ENCODE peak calls at places on chromosomes 11 and 22, in eight cellular contexts. T is Peyer's patch, V is brain microvascular endothelial cell, U is PC-9, Y is mammary epithelial cell, J is MM.1S, E is left ventricle myocardium inferior, P is ovary. F is an unnamed sample.

GRCh38 chr11:103826856-103827255 is 209.6 kb upstream of the DDI1 start:
- DNase-seq in P (no peak), V (no peak), J (no peak), T (no peak), U (no peak), Y (no peak), E (no peak), F (no peak)

GRCh38 chr22:41367680-41368542 is 13.8 kb upstream of the TEF start:
- DNase-seq in E (peak; percentile 37), U (peak; percentile 32), J (no peak), Y (peak; percentile 20), T (no peak), V (no peak), P (peak; percentile 72), F (peak; percentile 65)

GRCh38 chr11:67438121-67438902 is 830 bp upstream of the PTPRCAP start:
- DNase-seq in U (no peak), P (no peak), E (no peak), Y (no peak), T (no peak), V (no peak), J (no peak), F (no peak)

GRCh38 chr11:7353100-7353499 is 101.4 kb downstream of the SYT9 start:
- DNase-seq in Y (peak; percentile 24), J (peak; percentile 48), T (no peak), V (peak; percentile 10), E (no peak), P (no peak), U (no peak), F (no peak)

GRCh38 chr22:46149493-46149997 is 781 bp upstream of the PPARA start:
- DNase-seq in P (peak; percentile 56), T (peak; percentile 90), V (no peak), E (peak; percentile 70), Y (no peak), U (no peak), J (peak; percentile 35), F (peak; percentile 53)

GRCh38 chr11:3007404-3008010 is 15.4 kb upstream of the NAP1L4 start:
- DNase-seq in Y (no peak), E (no peak), J (no peak), T (peak; percentile 29), V (no peak), P (no peak), U (no peak), F (no peak)

GRCh38 chr11:86761978-86762377 is 38.4 kb upstream of the PRSS23 start:
- DNase-seq in T (no peak), V (peak; percentile 39), J (no peak), E (no peak), P (no peak), U (no peak), Y (no peak), F (no peak)

GRCh38 chr22:20143883-20144665 is 6.8 kb downstream of the CCDC188 start:
- DNase-seq in E (no peak), Y (no peak), P (no peak), J (no peak), U (no peak), T (no peak), V (no peak), F (no peak)

GRCh38 chr11:16097543-16097942 is 258.8 kb downstream of the SOX6 start:
- DNase-seq in V (no peak), P (no peak), J (no peak), T (no peak), U (no peak), Y (peak; percentile 90), E (no peak), F (no peak)

GRCh38 chr22:46738642-46738960 is 549 bp upstream of the CERK start:
- DNase-seq in T (no peak), J (peak; percentile 60), V (no peak), E (no peak), Y (no peak), P (no peak), U (no peak), F (no peak)

GRCh38 chr22:25482091-25482760 is 82.2 kb upstream of the GRK3 start:
- DNase-seq in T (no peak), U (no peak), V (no peak), E (no peak), P (no peak), J (no peak), Y (no peak), F (no peak)

GRCh38 chr11:12924650-12925049 is 84.5 kb upstream of the RASSF10 start:
- DNase-seq in Y (no peak), J (no peak), T (no peak), E (no peak), P (no peak), U (no peak), V (no peak), F (no peak)

GRCh38 chr11:126194121-126194543 is 17.3 kb downstream of the RPUSD4 start:
- DNase-seq in E (no peak), V (peak; percentile 51), J (peak; percentile 53), T (no peak), P (peak; percentile 38), U (no peak), Y (peak; percentile 16), F (peak; percentile 64)

GRCh38 chr22:33024626-33025025 is 33.6 kb downstream of the SYN3 start:
- DNase-seq in J (no peak), P (no peak), E (no peak), T (no peak), U (no peak), Y (no peak), V (no peak), F (no peak)

GRCh38 chr22:49462795-49463194 is 364.9 kb downstream of the BRD1 start:
- DNase-seq in E (no peak), J (no peak), Y (no peak), U (no peak), T (no peak), P (no peak), V (no peak), F (no peak)

GRCh38 chr22:36763576-36763975 is 12.3 kb downstream of the IFT27 start:
- DNase-seq in P (no peak), U (peak; percentile 78), Y (peak; percentile 60), J (no peak), E (no peak), V (no peak), T (peak; percentile 74), F (no peak)

GRCh38 chr11:33735426-33736147 is 636 bp downstream of the CD59 start:
- DNase-seq in P (peak; percentile 26), V (no peak), Y (peak; percentile 54), E (peak; percentile 39), U (no peak), J (peak; percentile 85), T (peak; percentile 56), F (no peak)

GRCh38 chr11:107669893-107670601 is 41.8 kb downstream of the SLN start:
- DNase-seq in J (no peak), P (no peak), U (no peak), Y (no peak), T (no peak), E (no peak), V (no peak), F (no peak)

GRCh38 chr11:2268911-2269600 is 1.3 kb downstream of the ASCL2 start:
- DNase-seq in T (peak; percentile 68), Y (peak; percentile 47), U (peak; percentile 51), P (no peak), J (no peak), E (peak; percentile 51), V (no peak), F (peak; percentile 50)

DNA sequence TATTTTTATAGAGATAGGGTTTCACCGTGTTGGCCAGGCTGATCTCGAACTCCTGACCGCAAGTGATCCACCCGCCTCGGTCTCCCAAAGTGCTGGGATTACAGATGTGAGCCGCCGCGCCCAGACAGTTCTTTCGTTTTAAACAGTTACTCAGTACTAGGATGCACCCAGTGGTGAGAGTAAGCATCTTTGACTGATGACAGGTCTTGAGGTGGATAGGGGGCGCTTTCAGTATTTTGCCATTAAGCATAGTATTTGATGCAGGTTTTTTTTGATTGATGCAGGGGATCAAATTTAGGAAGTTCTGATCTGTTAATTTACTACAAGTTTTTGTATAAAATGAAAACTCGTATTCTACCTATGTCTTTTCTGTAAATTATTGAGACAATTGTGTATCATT is 13.2 kb upstream of the TRIM34 start:
- DNase-seq in V (no peak), U (no peak), J (no peak), E (no peak), Y (no peak), T (no peak), P (no peak), F (no peak)
- TF ChIP-seq CTCF in V (peak; percentile 7), U (no peak), J (no peak), E (no peak), Y (peak; percentile 1), T (no peak), P (no peak), F (no peak)

GRCh38 chr11:47593934-47594855 is at the start of gene C1QTNF4:
- DNase-seq in P (no peak), J (no peak), Y (no peak), U (no peak), E (no peak), V (no peak), T (no peak), F (no peak)
- H3K4me3 ChIP-seq in P (no peak within 1 kb of the TSS), J (no peak within 1 kb of the TSS), Y (peak within 1 kb of the TSS; percentile 23), U (no peak within 1 kb of the TSS), E (peak within 1 kb of the TSS; percentile 51), V (peak within 1 kb of the TSS; percentile 22), T (peak within 1 kb of the TSS; percentile 15), F (peak within 1 kb of the TSS; percentile 8)

DNA sequence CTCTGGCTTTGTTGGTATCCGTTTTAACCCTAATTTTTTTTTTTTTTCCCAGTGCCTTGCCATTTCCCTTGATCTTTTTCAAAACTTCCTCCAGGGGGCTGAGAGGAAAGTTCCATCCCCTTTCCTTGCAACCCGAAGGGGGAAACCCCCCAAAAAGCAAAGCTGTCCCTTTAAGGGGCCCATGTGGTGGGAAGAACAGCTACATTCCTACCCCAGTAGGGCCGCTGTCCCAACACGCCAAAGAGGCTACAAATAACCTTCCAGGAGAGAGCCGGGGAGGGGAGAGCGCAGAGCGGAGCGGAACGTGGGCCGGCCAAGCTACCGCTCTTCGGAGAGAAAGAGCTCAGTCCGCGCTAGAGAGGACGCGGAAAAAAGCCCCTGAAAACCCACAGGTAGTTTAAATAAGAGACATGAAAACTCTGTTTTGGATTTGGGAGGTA is 1.7 kb downstream of the LRP4 start:
- DNase-seq in V (peak; percentile 45), U (no peak), Y (peak; percentile 81), P (peak; percentile 63), J (no peak), E (peak; percentile 70), T (peak; percentile 59), F (peak; percentile 63)
- TF ChIP-seq CTCF in V (peak; percentile 58), U (no peak), Y (no peak), P (no peak), J (no peak), E (peak; percentile 17), T (no peak), F (no peak)

GRCh38 chr11:128504489-128504888 is 82.9 kb downstream of the ETS1 start:
- DNase-seq in Y (no peak), U (no peak), V (no peak), J (no peak), T (no peak), E (no peak), P (no peak), F (no peak)

GRCh38 chr11:128506999-128507591 is 80.3 kb downstream of the ETS1 start:
- DNase-seq in Y (peak; percentile 90), P (peak; percentile 68), J (no peak), T (peak; percentile 77), E (peak; percentile 83), U (peak; percentile 81), V (peak; percentile 93), F (peak; percentile 87)

GRCh38 chr11:128507936-128508335 is 79.4 kb downstream of the ETS1 start:
- DNase-seq in P (no peak), U (no peak), J (no peak), Y (no peak), E (no peak), V (no peak), T (no peak), F (no peak)

GRCh38 chr11:128505449-128506058 is 81.8 kb downstream of the ETS1 start:
- DNase-seq in V (no peak), Y (no peak), P (no peak), T (no peak), U (no peak), E (no peak), J (no peak), F (no peak)

GRCh38 chr11:128506384-128506783 is 81.0 kb downstream of the ETS1 start:
- DNase-seq in P (no peak), T (no peak), V (no peak), J (no peak), E (no peak), Y (no peak), U (no peak), F (no peak)
- H3K4me3 ChIP-seq in P (no peak overlapping the region), T (no peak overlapping the region), V (no peak overlapping the region), J (no peak overlapping the region), E (peak overlapping the region; percentile 58), Y (no peak overlapping the region), U (no peak overlapping the region), F (no peak overlapping the region)